ENCODE peak calls at places on chromosome 11, in eight cellular contexts. H is keratinocyte, Y is astrocyte, P is MM.1S, D is endothelial cell of umbilical vein, K is neural progenitor cell, T is fibroblast of lung, E is A673. A is an unnamed sample.

GRCh38 chr11:103805688-103806009 is 230.8 kb upstream of the DDI1 start:
- DNase-seq in H (no peak), Y (no peak), P (no peak), D (peak), K (no peak), T (no peak), E (no peak), A (no peak)

GRCh38 chr11:1281974-1282365 is 27.5 kb downstream of the TOLLIP start:
- DNase-seq in H (no peak), Y (no peak), P (no peak), D (no peak), K (no peak), T (no peak), E (peak), A (no peak)

GRCh38 chr11:22192642-22193347 is at the start of gene ANO5:
- DNase-seq in H (no peak), Y (peak), P (peak), D (peak), K (peak), T (no peak), E (peak), A (no peak)

GRCh38 chr11:59429924-59430516 is 3.8 kb upstream of the OR5A2 start:
- DNase-seq in H (peak), Y (peak), P (peak), D (peak), K (peak), T (peak), E (peak), A (peak)

GRCh38 chr11:84824624-84825023 is 802.5 kb downstream of the DLG2 start:
- DNase-seq in H (no peak), Y (no peak), P (no peak), D (no peak), K (no peak), T (no peak), E (peak), A (no peak)

GRCh38 chr11:22684082-22684481 is 17.7 kb downstream of the GAS2 start:
- DNase-seq in H (no peak), Y (no peak), P (no peak), D (no peak), K (no peak), T (no peak), E (no peak), A (no peak)

GRCh38 chr11:15743244-15743629 is 613.1 kb downstream of the SOX6 start:
- DNase-seq in H (no peak), Y (no peak), P (no peak), D (no peak), K (no peak), T (no peak), E (no peak), A (no peak)

GRCh38 chr11:131506376-131506775 is 136.0 kb downstream of the NTM start:
- DNase-seq in H (no peak), Y (no peak), P (no peak), D (no peak), K (no peak), T (no peak), E (no peak), A (no peak)

DNA sequence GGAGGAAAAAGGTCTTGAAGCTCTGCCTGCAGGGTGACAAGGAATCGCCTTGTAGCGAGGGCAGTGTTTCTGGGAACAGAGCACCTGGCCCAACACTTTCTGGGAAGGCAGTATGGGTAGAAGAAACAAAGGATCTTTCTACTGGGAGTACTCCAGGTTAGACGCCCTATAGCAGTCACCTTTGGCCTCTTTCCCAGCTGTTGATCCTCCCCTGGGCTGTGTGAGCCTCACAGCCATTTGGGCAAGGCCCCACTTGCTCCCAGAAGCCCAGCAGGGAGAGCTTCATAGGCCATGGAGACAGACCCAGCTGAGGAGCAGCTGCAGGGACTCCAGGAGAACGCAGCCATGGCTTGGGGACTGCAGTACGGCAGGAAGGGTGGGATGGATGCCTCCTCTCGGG is 1.2 kb downstream of the SLCO2B1 start:
- DNase-seq in H (no peak), Y (no peak), P (no peak), D (no peak), K (no peak), T (no peak), E (no peak), A (no peak)
- H3K27ac ChIP-seq in H (no peak), Y (no peak), P (no peak), D (no peak), K (no peak), T (no peak), E (no peak), A (no peak)

GRCh38 chr11:129613076-129613475 is 202.6 kb upstream of the TMEM45B start:
- DNase-seq in H (no peak), Y (peak), P (no peak), D (no peak), K (peak), T (no peak), E (no peak), A (no peak)
- TF ChIP-seq CTCF in H (no peak), Y (no peak), P (no peak), D (no peak), K (no peak), T (no peak), E (no peak), A (no peak)

GRCh38 chr11:66728760-66729385 is at the start of gene SPTBN2:
- DNase-seq in H (no peak), Y (peak), P (no peak), D (no peak), K (peak), T (no peak), E (peak), A (no peak)

GRCh38 chr11:66729447-66729846 is 431 bp upstream of the SPTBN2 start:
- DNase-seq in H (no peak), Y (no peak), P (no peak), D (no peak), K (no peak), T (no peak), E (no peak), A (no peak)

GRCh38 chr11:66725646-66726045 is 3.4 kb downstream of the SPTBN2 start:
- DNase-seq in H (no peak), Y (peak), P (no peak), D (no peak), K (peak), T (no peak), E (no peak), A (no peak)

GRCh38 chr11:66727282-66727882 is 1.6 kb downstream of the SPTBN2 start:
- DNase-seq in H (no peak), Y (peak), P (peak), D (peak), K (peak), T (peak), E (no peak), A (peak)

GRCh38 chr11:66727883-66728759 is 895 bp downstream of the SPTBN2 start:
- DNase-seq in H (no peak), Y (no peak), P (no peak), D (no peak), K (peak), T (no peak), E (peak), A (no peak)
- TF ChIP-seq EZH2 in H (no peak), Y (no peak), P (no peak), D (peak), K (peak), T (no peak), E (no peak), A (no peak)

DNA sequence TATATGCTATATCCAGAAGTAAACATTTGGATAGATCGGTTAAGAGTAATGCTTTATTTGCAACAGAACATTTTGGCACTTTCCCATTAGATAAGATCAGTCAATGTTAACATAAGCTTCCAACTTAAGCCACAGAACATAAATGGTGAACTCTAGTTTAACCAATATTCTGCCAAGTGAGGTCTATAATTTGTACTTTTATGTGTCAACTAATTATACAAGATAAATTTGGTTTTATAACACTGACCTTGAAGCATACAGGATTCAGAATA is 23.5 kb upstream of the BLID start:
- DNase-seq in H (no peak), Y (peak), P (no peak), D (peak), K (no peak), T (peak), E (no peak), A (no peak)
- H3K27ac ChIP-seq in H (peak), Y (peak), P (no peak), D (peak), K (no peak), T (peak), E (peak), A (peak)

GRCh38 chr11:36791957-36792356 is 193.9 kb upstream of the RAG2 start:
- DNase-seq in H (no peak), Y (no peak), P (no peak), D (no peak), K (no peak), T (no peak), E (no peak), A (no peak)

GRCh38 chr11:36792870-36793541 is 195.0 kb upstream of the RAG2 start:
- DNase-seq in H (no peak), Y (no peak), P (no peak), D (no peak), K (no peak), T (peak), E (no peak), A (no peak)

GRCh38 chr11:36790450-36790849 is 192.4 kb upstream of the RAG2 start:
- DNase-seq in H (no peak), Y (no peak), P (no peak), D (no peak), K (peak), T (no peak), E (no peak), A (no peak)

GRCh38 chr11:36793542-36793926 is 195.5 kb upstream of the RAG2 start:
- DNase-seq in H (no peak), Y (no peak), P (no peak), D (no peak), K (peak), T (peak), E (peak), A (no peak)
- TF ChIP-seq CTCF in H (peak), Y (no peak), P (no peak), D (no peak), K (peak), T (peak), E (peak), A (no peak)

GRCh38 chr11:69985331-69985653 is 92.8 kb upstream of the ANO1 start:
- DNase-seq in H (no peak), Y (no peak), P (no peak), D (no peak), K (no peak), T (no peak), E (no peak), A (no peak)
- TF ChIP-seq EZH2 in H (no peak), Y (no peak), P (no peak), D (peak), K (no peak), T (peak), E (no peak), A (no peak)